ENCODE peak calls at places on chromosomes 3 and 15, in seven cellular contexts. Y, A, N, B, F, Z and M are unnamed samples.

GRCh38 chr3:197750396-197750831 is 731 bp downstream of the FYTTD1 start:
- DNase-seq in Y (peak; percentile 33), A (peak; percentile 78), N (peak; percentile 52), B (peak; percentile 23), F (peak; percentile 41), Z (peak; percentile 86), M (peak; percentile 61)

GRCh38 chr3:47841786-47842349 is 38.9 kb downstream of the DHX30 start:
- DNase-seq in Y (no peak), A (no peak), N (no peak), B (no peak), F (no peak), Z (peak; percentile 65), M (no peak)

GRCh38 chr3:78801923-78802587 is 965.7 kb downstream of the ROBO1 start:
- DNase-seq in Y (no peak), A (no peak), N (no peak), B (no peak), F (no peak), Z (no peak), M (no peak)

GRCh38 chr3:14243782-14244181 is 65.2 kb downstream of the LSM3 start:
- DNase-seq in Y (no peak), A (no peak), N (no peak), B (no peak), F (no peak), Z (no peak), M (no peak)

GRCh38 chr3:60579734-60580133 is 671.5 kb downstream of the FHIT start:
- DNase-seq in Y (no peak), A (no peak), N (no peak), B (no peak), F (peak; percentile 66), Z (no peak), M (peak; percentile 82)

GRCh38 chr3:64152100-64152499 is 73.2 kb downstream of the PRICKLE2 start:
- DNase-seq in Y (no peak), A (no peak), N (no peak), B (peak; percentile 2), F (no peak), Z (no peak), M (peak; percentile 18)

GRCh38 chr3:178538065-178538464 is 1.8 kb downstream of the KCNMB2 start:
- DNase-seq in Y (no peak), A (no peak), N (no peak), B (no peak), F (no peak), Z (no peak), M (no peak)

GRCh38 chr3:43094851-43095250 is 11.0 kb downstream of the POMGNT2 start:
- DNase-seq in Y (no peak), A (no peak), N (no peak), B (no peak), F (no peak), Z (no peak), M (no peak)

GRCh38 chr15:71364117-71364584 is 248.9 kb downstream of the THSD4 start:
- DNase-seq in Y (no peak), A (no peak), N (no peak), B (no peak), F (no peak), Z (peak; percentile 47), M (no peak)

GRCh38 chr15:90367578-90367977 is 15.5 kb downstream of the ZNF774 start:
- DNase-seq in Y (no peak), A (no peak), N (no peak), B (no peak), F (no peak), Z (no peak), M (no peak)

GRCh38 chr15:74768771-74769342 is 13.0 kb upstream of the CSK start:
- DNase-seq in Y (peak; percentile 53), A (peak; percentile 67), N (peak; percentile 63), B (peak; percentile 56), F (peak; percentile 42), Z (peak; percentile 91), M (peak; percentile 64)

GRCh38 chr3:65583203-65583602 is 455.5 kb downstream of the MAGI1 start:
- DNase-seq in Y (no peak), A (no peak), N (no peak), B (no peak), F (no peak), Z (no peak), M (no peak)

GRCh38 chr3:77816470-77816869 is 776.6 kb downstream of the ROBO2 start:
- DNase-seq in Y (no peak), A (no peak), N (no peak), B (no peak), F (no peak), Z (no peak), M (no peak)

GRCh38 chr15:75199347-75199976 is 2.2 kb upstream of the C15orf39 start:
- DNase-seq in Y (no peak), A (no peak), N (no peak), B (no peak), F (no peak), Z (no peak), M (no peak)